ENCODE peak calls at places on chromosomes 4 and X, in seven cellular contexts. W is esophagus muscularis mucosa, D is breast epithelium, S is endothelial cell of umbilical vein, O is ovary, J is mammary epithelial cell, A is astrocyte. X is an unnamed sample.

GRCh38 chr4:40453912-40454311 is 118.8 kb downstream of the CHRNA9 start:
- DNase-seq in D (no peak), A (no peak), O (no peak), J (no peak), W (no peak), S (no peak), X (no peak)

GRCh38 chr4:180285796-180286195 is 1957.4 kb upstream of the TENM3 start:
- DNase-seq in A (no peak), J (no peak), S (no peak), D (no peak), W (no peak), O (no peak), X (no peak)

GRCh38 chr4:80492761-80493160 is 157.2 kb downstream of the CFAP299 start:
- DNase-seq in D (no peak), O (no peak), A (no peak), W (no peak), J (peak; percentile 20), S (no peak), X (no peak)

GRCh38 chr4:8393593-8394038 is 46.9 kb downstream of the ACOX3 start:
- DNase-seq in J (peak; percentile 84), W (peak; percentile 93), D (peak; percentile 43), S (peak; percentile 98), A (peak; percentile 99), O (peak; percentile 84), X (no peak)

GRCh38 chr4:6695660-6696581 is 2.2 kb downstream of the S100P start:
- DNase-seq in O (no peak), S (no peak), D (peak; percentile 62), A (no peak), J (peak; percentile 19), W (no peak), X (no peak)

GRCh38 chrX:50157545-50158125 is 43.2 kb downstream of the AKAP4 start:
- DNase-seq in A (no peak), D (no peak), J (no peak), W (no peak), O (peak; percentile 31), S (no peak), X (no peak)

GRCh38 chr4:13367691-13368090 is 116.4 kb downstream of the RAB28 start:
- DNase-seq in O (no peak), W (no peak), S (no peak), J (no peak), A (no peak), D (no peak), X (no peak)

GRCh38 chr4:48490012-48490679 is at the start of gene ZAR1:
- DNase-seq in S (no peak), D (no peak), W (no peak), A (no peak), J (no peak), O (no peak), X (no peak)

GRCh38 chrX:108485960-108486359 is 46.3 kb downstream of the COL4A5 start:
- DNase-seq in O (no peak), D (no peak), J (no peak), S (no peak), A (no peak), W (no peak), X (no peak)

GRCh38 chrX:129689881-129690280 is 35.1 kb upstream of the APLN start:
- DNase-seq in J (no peak), W (peak; percentile 31), D (no peak), A (no peak), O (no peak), S (no peak), X (no peak)

GRCh38 chrX:134684956-134685355 is 26.7 kb upstream of the PLAC1 start:
- DNase-seq in A (no peak), W (no peak), S (no peak), O (no peak), D (no peak), J (peak; percentile 83), X (no peak)

GRCh38 chrX:1598021-1598875 is 6.8 kb downstream of the AKAP17A start:
- DNase-seq in S (no peak), D (no peak), J (no peak), W (no peak), A (no peak), O (no peak), X (no peak)

GRCh38 chrX:1600406-1601050 is 9.1 kb downstream of the AKAP17A start:
- DNase-seq in O (no peak), D (no peak), J (no peak), A (no peak), S (no peak), W (no peak), X (no peak)

GRCh38 chrX:1597345-1598020 is 6.1 kb downstream of the AKAP17A start:
- DNase-seq in O (no peak), S (no peak), D (no peak), A (no peak), W (no peak), J (no peak), X (no peak)

GRCh38 chrX:1599791-1600405 is 8.5 kb downstream of the AKAP17A start:
- DNase-seq in W (no peak), O (no peak), A (no peak), D (no peak), S (no peak), J (no peak), X (no peak)

DNA sequence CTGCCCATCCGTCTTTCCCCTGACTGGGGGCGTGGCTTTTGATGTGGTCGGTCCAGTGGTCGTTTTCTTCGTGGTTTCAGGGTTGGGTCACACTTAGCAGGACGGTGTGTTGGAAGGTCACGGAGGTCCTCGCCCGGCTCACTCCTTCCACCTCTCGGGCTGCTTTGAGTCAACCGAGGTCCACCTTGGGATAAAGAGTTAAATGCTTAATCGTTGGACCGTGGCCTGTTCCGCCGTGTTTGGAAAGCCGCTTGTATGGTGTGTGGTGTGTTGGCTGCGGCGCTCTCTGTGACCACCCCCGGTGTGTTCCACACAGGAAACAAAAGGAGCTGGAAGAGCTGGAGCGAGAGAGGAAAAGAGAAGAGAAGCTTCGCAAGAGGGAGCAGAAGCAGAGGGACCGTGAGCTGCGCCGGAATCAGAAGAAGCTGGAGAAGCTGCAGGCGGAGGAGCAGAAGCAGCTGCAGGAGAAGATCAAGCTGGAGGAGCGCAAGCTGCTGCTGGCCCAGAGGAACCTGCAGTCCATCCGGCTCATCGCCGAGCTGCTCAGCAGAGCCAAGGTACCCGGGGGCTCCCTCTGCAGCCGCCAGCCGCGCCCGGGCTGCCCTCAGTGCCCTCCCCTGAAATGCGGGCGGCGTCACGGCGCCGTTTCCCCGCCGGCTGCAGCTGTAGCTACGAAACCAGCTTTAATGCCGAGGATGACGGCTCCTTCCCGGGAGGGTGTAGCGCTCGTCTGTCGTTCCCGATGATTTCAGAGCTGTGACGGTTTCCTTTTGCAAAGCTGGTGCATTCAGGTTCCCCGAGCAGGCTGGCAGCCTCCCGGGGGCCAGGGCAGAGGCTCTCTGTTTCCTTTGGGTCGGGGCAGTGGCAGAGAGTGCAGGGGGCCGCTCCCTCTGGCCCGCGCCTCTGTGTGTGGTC is 7.7 kb downstream of the AKAP17A start:
- DNase-seq in O (no peak), J (no peak), D (no peak), W (no peak), A (no peak), S (no peak), X (no peak)
- H3K36me3 ChIP-seq in O (peaks cover under 1% of the 10 kb centered on the region), J (peaks cover 23% of the 10 kb centered on the region), D (peaks cover 50% of the 10 kb centered on the region), W (peaks cover 99% of the 10 kb centered on the region), A (peaks cover 24% of the 10 kb centered on the region), S (peaks cover 66% of the 10 kb centered on the region), X (peaks cover 63% of the 10 kb centered on the region)

DNA sequence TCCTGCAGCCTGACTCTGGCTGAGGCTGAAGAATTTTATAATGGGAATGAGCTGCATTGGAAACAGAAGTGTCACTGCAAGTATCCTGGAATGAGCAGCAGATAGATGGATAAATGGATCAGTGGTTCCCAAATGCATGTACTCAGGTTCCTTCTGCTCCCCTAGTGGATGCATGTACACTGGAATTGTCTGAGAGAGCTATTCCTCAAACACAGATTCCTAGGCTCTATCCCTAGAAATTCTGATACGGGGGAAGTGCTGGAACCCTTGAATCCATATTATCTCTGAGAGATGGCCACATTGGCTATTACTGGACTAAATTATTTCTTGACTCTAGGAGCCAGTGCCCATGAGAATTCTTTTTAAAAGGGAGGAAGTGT is 64.8 kb downstream of the TMEM131L start:
- DNase-seq in W (no peak), O (no peak), D (no peak), J (no peak), S (no peak), A (no peak), X (no peak)
- TF ChIP-seq CTCF in W (peak; percentile 26), O (no peak), D (no peak), J (no peak), S (no peak), A (peak; percentile 16), X (peak; percentile 7)

GRCh38 chr4:184553891-184554290 is 79.5 kb upstream of the IRF2 start:
- DNase-seq in O (no peak), S (no peak), D (no peak), A (no peak), J (no peak), W (peak; percentile 91), X (no peak)
- H3K27me3 ChIP-seq in O (no peaks in the 10 kb centered on the region), S (no peaks in the 10 kb centered on the region), D (no peaks in the 10 kb centered on the region), A (no peaks in the 10 kb centered on the region), J (no peaks in the 10 kb centered on the region), W (no peaks in the 10 kb centered on the region), X (no peaks in the 10 kb centered on the region)

GRCh38 chr4:1691737-1692373 is 7.7 kb upstream of the FAM53A start:
- DNase-seq in O (no peak), W (no peak), D (no peak), A (no peak), J (no peak), S (no peak), X (no peak)
- H3K36me3 ChIP-seq in O (no peaks in the 10 kb centered on the region), W (peaks cover 60% of the 10 kb centered on the region), D (no peaks in the 10 kb centered on the region), A (peaks cover 36% of the 10 kb centered on the region), J (peaks cover 27% of the 10 kb centered on the region), S (peaks cover 30% of the 10 kb centered on the region), X (peaks cover 25% of the 10 kb centered on the region)

DNA sequence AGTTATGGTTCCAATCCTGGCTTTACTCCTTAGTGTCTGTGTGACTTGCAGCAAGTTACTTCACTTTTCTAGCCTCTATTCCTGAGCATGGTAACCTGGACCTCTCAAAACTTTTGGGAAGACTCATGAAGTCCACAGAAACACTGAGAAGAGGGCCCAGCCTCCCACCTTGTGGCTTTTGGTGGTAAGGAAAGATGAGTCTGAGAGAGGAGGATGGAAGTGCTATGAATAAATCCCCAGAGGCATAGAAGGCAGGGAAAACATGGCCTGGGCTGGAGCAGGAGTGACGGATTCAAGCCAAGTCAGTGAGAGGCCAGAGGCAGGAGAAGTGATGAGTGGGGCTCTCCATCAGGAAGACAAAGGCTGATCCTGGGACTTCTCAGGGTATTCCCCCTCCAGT is 10.9 kb upstream of the MAGEA4 start:
- DNase-seq in A (no peak), W (no peak), J (no peak), O (no peak), S (no peak), D (no peak), X (no peak)
- TF ChIP-seq CTCF in A (no peak), W (no peak), J (no peak), O (no peak), S (no peak), D (no peak), X (no peak)